ENCODE peak calls at places on chromosomes 11 and 22, in five cellular contexts. One of them, this sample, is unnamed.

GRCh38 chr11:790721-791564 is 1.1 kb upstream of the CEND1 start:
- DNase-seq in mesenchymal stem cell: peak
- DNase-seq in trophoblast cell: no peak
- DNase-seq in neuronal stem cell: no peak
- DNase-seq in IMR-90: no peak
- DNase-seq in this sample: peak

GRCh38 chr11:57513911-57514537 is 1.5 kb downstream of the SLC43A1 start:
- DNase-seq in mesenchymal stem cell: peak
- DNase-seq in neuronal stem cell: no peak
- DNase-seq in trophoblast cell: peak
- DNase-seq in IMR-90: peak
- DNase-seq in this sample: peak

GRCh38 chr22:18076060-18076497 is 1.7 kb upstream of the PEX26 start:
- DNase-seq in neuronal stem cell: peak
- DNase-seq in trophoblast cell: peak
- DNase-seq in mesenchymal stem cell: peak
- DNase-seq in IMR-90: peak
- DNase-seq in this sample: peak

GRCh38 chr11:33829430-33830141 is 55.3 kb upstream of the FBXO3 start:
- DNase-seq in IMR-90: peak
- DNase-seq in neuronal stem cell: peak
- DNase-seq in trophoblast cell: peak
- DNase-seq in mesenchymal stem cell: peak
- DNase-seq in this sample: peak

GRCh38 chr22:39384750-39385480 is 14.7 kb upstream of the TAB1 start:
- DNase-seq in neuronal stem cell: peak
- DNase-seq in IMR-90: peak
- DNase-seq in trophoblast cell: peak
- DNase-seq in mesenchymal stem cell: peak
- DNase-seq in this sample: peak

GRCh38 chr22:40410272-40410671 is 39.9 kb downstream of the SGSM3 start:
- DNase-seq in trophoblast cell: peak
- DNase-seq in mesenchymal stem cell: no peak
- DNase-seq in neuronal stem cell: no peak
- DNase-seq in IMR-90: no peak
- DNase-seq in this sample: no peak

GRCh38 chr11:100709233-100709999 is 22.3 kb downstream of the ARHGAP42 start:
- DNase-seq in IMR-90: peak
- DNase-seq in neuronal stem cell: no peak
- DNase-seq in mesenchymal stem cell: peak
- DNase-seq in trophoblast cell: no peak
- DNase-seq in this sample: no peak

GRCh38 chr11:46601129-46601528 is 7.3 kb upstream of the AMBRA1 start:
- DNase-seq in trophoblast cell: no peak
- DNase-seq in neuronal stem cell: no peak
- DNase-seq in IMR-90: peak
- DNase-seq in mesenchymal stem cell: no peak
- DNase-seq in this sample: no peak

GRCh38 chr11:79421820-79422219 is 19.0 kb downstream of the TENM4 start:
- DNase-seq in IMR-90: no peak
- DNase-seq in trophoblast cell: no peak
- DNase-seq in neuronal stem cell: no peak
- DNase-seq in mesenchymal stem cell: no peak
- DNase-seq in this sample: no peak

GRCh38 chr11:119734788-119735187 is 5.8 kb upstream of the NECTIN1 start:
- DNase-seq in IMR-90: no peak
- DNase-seq in trophoblast cell: no peak
- DNase-seq in mesenchymal stem cell: no peak
- DNase-seq in neuronal stem cell: no peak
- DNase-seq in this sample: no peak

GRCh38 chr11:65777821-65778361 is 2.9 kb downstream of the AP5B1 start:
- DNase-seq in IMR-90: no peak
- DNase-seq in neuronal stem cell: no peak
- DNase-seq in trophoblast cell: no peak
- DNase-seq in mesenchymal stem cell: no peak
- DNase-seq in this sample: no peak
- H3K4me3 ChIP-seq in IMR-90: no peak
- H3K4me3 ChIP-seq in neuronal stem cell: no peak
- H3K4me3 ChIP-seq in trophoblast cell: no peak
- H3K4me3 ChIP-seq in mesenchymal stem cell: no peak
- H3K4me3 ChIP-seq in this sample: no peak

DNA sequence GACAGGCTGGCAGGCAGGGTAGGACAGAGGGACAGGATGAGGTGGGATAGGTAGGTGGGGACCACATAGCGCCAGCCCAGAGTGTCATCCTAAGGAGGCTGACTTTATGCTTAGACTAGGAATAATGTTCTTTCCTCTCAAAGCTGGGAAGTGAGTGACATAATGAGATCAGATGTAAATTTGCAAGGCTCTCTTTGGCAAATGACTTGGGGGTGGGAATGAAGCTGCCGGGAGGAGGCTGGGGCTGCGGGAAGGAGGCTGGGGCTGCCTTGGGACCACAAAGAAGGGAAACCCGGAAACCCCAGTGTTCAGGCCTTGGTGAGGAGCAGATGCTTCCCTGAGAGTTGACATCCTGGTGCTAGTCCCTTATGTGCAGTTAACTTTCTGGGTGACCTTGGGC is 182.1 kb downstream of the CHST1 start:
- DNase-seq in mesenchymal stem cell: no peak
- DNase-seq in trophoblast cell: no peak
- DNase-seq in IMR-90: no peak
- DNase-seq in neuronal stem cell: no peak
- DNase-seq in this sample: no peak
- H2AFZ ChIP-seq in mesenchymal stem cell: no peak
- H2AFZ ChIP-seq in trophoblast cell: no peak
- H2AFZ ChIP-seq in IMR-90: no peak
- H2AFZ ChIP-seq in neuronal stem cell: no peak
- H2AFZ ChIP-seq in this sample: no peak

DNA sequence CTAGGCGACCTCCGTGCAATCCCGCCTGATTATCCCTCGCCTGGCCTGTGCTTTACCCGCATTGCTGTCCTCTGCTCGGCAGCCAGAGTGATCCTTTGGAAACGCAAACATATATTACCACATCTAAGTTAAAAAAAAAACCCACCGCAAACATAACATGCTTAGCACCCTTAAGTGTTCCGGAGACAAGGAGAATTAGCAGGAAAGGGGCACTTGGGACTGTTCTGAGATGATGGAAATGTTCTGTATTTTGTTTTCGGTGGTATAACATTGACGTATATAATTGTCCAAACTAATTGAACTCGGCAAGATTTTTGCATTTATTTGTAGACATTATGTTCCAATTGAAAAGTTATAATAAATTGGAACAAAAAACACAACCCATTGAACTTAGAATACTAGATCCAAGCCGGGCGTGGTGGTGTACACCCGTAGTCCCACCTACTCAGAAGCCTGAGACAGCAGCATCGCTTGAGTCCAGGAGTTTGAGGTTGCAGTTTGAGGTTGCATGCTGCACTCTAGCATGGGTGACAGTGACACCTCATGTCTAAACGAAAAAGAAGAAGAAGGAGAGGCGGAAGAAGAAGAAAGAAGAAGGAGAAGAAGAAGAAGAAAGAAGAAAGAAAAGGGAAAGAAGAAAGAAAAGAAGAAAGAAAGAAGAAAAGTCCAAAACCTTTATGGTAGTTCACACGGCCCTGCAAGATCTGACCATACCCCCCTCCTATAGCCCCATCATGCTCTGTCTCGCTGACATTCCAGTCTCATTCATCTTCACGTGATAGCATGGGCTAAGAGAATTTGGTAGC is 604 bp upstream of the POLR3H start:
- DNase-seq in mesenchymal stem cell: peak
- DNase-seq in neuronal stem cell: no peak
- DNase-seq in IMR-90: no peak
- DNase-seq in trophoblast cell: no peak
- DNase-seq in this sample: no peak
- H3K4me3 ChIP-seq in mesenchymal stem cell: no peak
- H3K4me3 ChIP-seq in neuronal stem cell: no peak
- H3K4me3 ChIP-seq in IMR-90: peak
- H3K4me3 ChIP-seq in trophoblast cell: no peak
- H3K4me3 ChIP-seq in this sample: peak

DNA sequence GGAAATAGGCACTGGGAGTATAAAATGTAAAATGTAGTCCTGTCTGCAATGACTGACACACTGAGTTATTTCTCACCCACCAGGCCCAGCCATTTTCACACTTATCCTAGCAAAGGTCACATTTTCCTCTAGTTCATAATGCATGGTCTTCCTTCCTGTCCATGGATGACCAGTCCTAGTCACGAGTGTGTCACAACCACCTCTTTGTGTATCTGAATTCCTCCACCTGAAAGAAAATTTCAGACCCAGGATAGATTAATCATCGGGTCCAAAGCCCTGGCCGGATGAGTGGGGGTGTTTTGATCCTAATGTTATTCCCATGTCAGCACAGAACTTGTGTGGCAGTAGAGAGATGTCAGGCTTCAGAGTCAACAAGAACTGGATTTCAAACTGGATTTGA is at the start of gene MRGPRX4:
- DNase-seq in neuronal stem cell: no peak
- DNase-seq in mesenchymal stem cell: no peak
- DNase-seq in IMR-90: no peak
- DNase-seq in trophoblast cell: no peak
- DNase-seq in this sample: no peak
- H2AFZ ChIP-seq in neuronal stem cell: no peak
- H2AFZ ChIP-seq in mesenchymal stem cell: no peak
- H2AFZ ChIP-seq in IMR-90: no peak
- H2AFZ ChIP-seq in trophoblast cell: no peak
- H2AFZ ChIP-seq in this sample: peak

DNA sequence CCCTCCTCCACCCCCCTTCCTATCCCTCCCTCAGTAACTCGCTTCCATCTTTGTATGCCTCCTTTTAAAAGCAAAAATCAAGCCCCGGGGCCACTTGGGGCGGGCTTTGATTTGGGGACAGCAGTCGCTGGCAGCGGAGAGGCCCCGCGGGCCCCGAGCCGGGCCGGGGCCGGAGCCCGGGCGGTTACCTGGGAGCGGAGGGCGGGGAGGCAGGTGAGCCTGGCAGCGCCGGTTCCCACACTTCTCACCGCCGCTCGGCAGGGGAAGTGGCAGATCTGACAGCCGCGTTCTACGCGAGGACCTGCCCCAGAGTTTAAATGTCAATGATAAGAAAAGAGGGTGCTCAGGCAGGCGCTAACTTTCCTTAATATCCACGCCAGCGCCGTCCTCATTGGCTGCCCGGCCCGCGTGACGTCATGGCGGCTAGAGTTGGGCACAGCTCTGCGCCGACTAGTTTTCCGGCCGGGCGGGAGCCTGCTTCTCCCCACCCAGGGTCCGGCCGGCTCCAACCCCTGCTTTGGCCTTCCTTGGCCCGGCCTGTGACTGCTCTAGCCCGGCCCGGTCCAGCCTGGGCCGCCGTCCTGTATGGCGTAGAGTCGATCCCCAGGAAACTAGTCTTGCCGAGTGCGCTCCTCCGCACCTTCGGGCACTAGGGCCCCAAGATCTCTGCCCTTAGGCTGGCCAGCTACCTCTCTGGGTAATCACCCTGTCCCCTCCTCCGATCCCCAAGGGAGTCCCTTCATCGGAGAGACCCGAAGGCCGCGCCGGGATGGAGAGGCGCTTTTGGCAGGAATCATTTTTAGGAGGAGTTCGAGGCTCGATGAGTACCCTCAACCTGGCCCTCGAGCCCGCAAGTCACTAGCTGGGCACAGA is 6.7 kb upstream of the PAX6 start:
- DNase-seq in neuronal stem cell: peak
- DNase-seq in trophoblast cell: no peak
- DNase-seq in IMR-90: no peak
- DNase-seq in mesenchymal stem cell: no peak
- DNase-seq in this sample: peak
- H3K4me3 ChIP-seq in neuronal stem cell: peak
- H3K4me3 ChIP-seq in trophoblast cell: no peak
- H3K4me3 ChIP-seq in IMR-90: no peak
- H3K4me3 ChIP-seq in mesenchymal stem cell: no peak
- H3K4me3 ChIP-seq in this sample: peak

GRCh38 chr11:71504526-71504925 is 22.5 kb upstream of the KRTAP5-7 start:
- DNase-seq in mesenchymal stem cell: no peak
- DNase-seq in neuronal stem cell: peak
- DNase-seq in trophoblast cell: no peak
- DNase-seq in IMR-90: no peak
- DNase-seq in this sample: no peak
- H2AFZ ChIP-seq in mesenchymal stem cell: no peak
- H2AFZ ChIP-seq in neuronal stem cell: no peak
- H2AFZ ChIP-seq in trophoblast cell: no peak
- H2AFZ ChIP-seq in IMR-90: no peak
- H2AFZ ChIP-seq in this sample: no peak

This sample was measured in GM23338.